ENCODE peak calls at places on chromosomes 3 and 15, in seven cellular contexts. Y is H9, H is spleen, A is omental fat pad, T is progenitor cell of endocrine pancreas, B is fibroblast of mammary gland, G is PC-3. L is an unnamed sample.

GRCh38 chr3:111311709-111312235 is 230.2 kb upstream of the CD96 start:
- DNase-seq in A (no peak), T (no peak), Y (no peak), G (no peak), B (no peak), H (no peak), L (no peak)

GRCh38 chr15:70133781-70134180 is 36.1 kb upstream of the TLE3 start:
- DNase-seq in Y (no peak), H (no peak), A (peak; percentile 3), T (no peak), B (no peak), G (no peak), L (no peak)

GRCh38 chr3:190883973-190884832 is 21.7 kb upstream of the GMNC start:
- DNase-seq in B (peak; percentile 74), H (no peak), Y (peak; percentile 41), A (no peak), G (peak; percentile 88), T (no peak), L (peak; percentile 56)

GRCh38 chr3:161038725-161039124 is 66.4 kb downstream of the B3GALNT1 start:
- DNase-seq in B (no peak), A (no peak), H (no peak), G (no peak), Y (no peak), T (no peak), L (no peak)

GRCh38 chr15:48856947-48857346 is 21.0 kb upstream of the EID1 start:
- DNase-seq in T (no peak), A (no peak), H (no peak), G (no peak), Y (peak; percentile 39), B (no peak), L (no peak)

GRCh38 chr3:125961289-125961589 is 7.7 kb upstream of the ROPN1B start:
- DNase-seq in G (no peak), H (no peak), B (no peak), T (no peak), A (no peak), Y (no peak), L (no peak)

GRCh38 chr3:149831321-149831720 is 18.3 kb downstream of the RNF13 start:
- DNase-seq in B (no peak), Y (no peak), A (no peak), H (no peak), G (no peak), T (no peak), L (no peak)

GRCh38 chr3:13868844-13869724 is 10.8 kb downstream of the WNT7A start:
- DNase-seq in T (no peak), G (no peak), Y (no peak), H (no peak), B (no peak), A (no peak), L (no peak)

GRCh38 chr15:100881573-100882336 is 2.1 kb downstream of the ALDH1A3 start:
- DNase-seq in T (no peak), H (no peak), Y (no peak), G (peak; percentile 12), A (no peak), B (no peak), L (no peak)

GRCh38 chr3:104901396-104901795 is 465.3 kb upstream of the ALCAM start:
- DNase-seq in Y (no peak), G (no peak), T (no peak), A (no peak), H (no peak), B (no peak), L (no peak)

GRCh38 chr3:170711786-170712185 is 125.9 kb upstream of the SLC7A14 start:
- DNase-seq in H (no peak), Y (no peak), T (no peak), B (no peak), A (no peak), G (no peak), L (no peak)

GRCh38 chr3:67647390-67647878 is 7.0 kb downstream of the SUCLG2 start:
- DNase-seq in T (no peak), H (no peak), Y (no peak), G (peak; percentile 88), B (peak; percentile 100), A (no peak), L (no peak)

GRCh38 chr3:178680037-178680436 is 143.8 kb downstream of the KCNMB2 start:
- DNase-seq in A (no peak), B (no peak), T (no peak), H (no peak), Y (no peak), G (no peak), L (no peak)

GRCh38 chr3:172201136-172201989 is 162.0 kb downstream of the FNDC3B start:
- DNase-seq in A (peak; percentile 51), Y (no peak), T (no peak), G (no peak), H (peak; percentile 75), B (peak; percentile 93), L (no peak)

GRCh38 chr15:35043380-35044095 is 41.6 kb downstream of the NANOGP8 start:
- DNase-seq in A (no peak), H (no peak), T (no peak), Y (no peak), G (no peak), B (peak; percentile 70), L (no peak)

GRCh38 chr3:119175869-119176756 is 2.7 kb downstream of the UPK1B start:
- DNase-seq in Y (no peak), H (no peak), A (no peak), G (peak; percentile 87), T (no peak), B (peak; percentile 38), L (no peak)

GRCh38 chr3:114454592-114455251 is 160.9 kb downstream of the TIGIT start:
- DNase-seq in A (no peak), T (no peak), G (no peak), B (peak; percentile 34), Y (no peak), H (no peak), L (peak; percentile 60)

GRCh38 chr3:105649469-105649868 is 219.3 kb downstream of the CBLB start:
- DNase-seq in Y (no peak), G (no peak), B (no peak), T (no peak), H (no peak), A (no peak), L (no peak)

GRCh38 chr15:25691544-25692430 is 171.3 kb downstream of the ATP10A start:
- DNase-seq in T (no peak), H (peak; percentile 39), G (no peak), Y (no peak), A (no peak), B (peak; percentile 59), L (no peak)

GRCh38 chr3:18062289-18063025 is 320.0 kb upstream of the TBC1D5 start:
- DNase-seq in T (no peak), Y (no peak), A (no peak), B (peak; percentile 85), G (peak; percentile 54), H (no peak), L (no peak)

GRCh38 chr15:99565031-99565280 is 828 bp upstream of the MEF2A start:
- DNase-seq in Y (peak; percentile 53), B (no peak), G (no peak), H (peak; percentile 97), T (no peak), A (no peak), L (no peak)

GRCh38 chr3:99013077-99013476 is 111.6 kb upstream of the DCBLD2 start:
- DNase-seq in B (no peak), T (no peak), A (no peak), H (no peak), Y (no peak), G (peak; percentile 26), L (no peak)
- TF ChIP-seq CTCF in B (peak; percentile 18), T (peak; percentile 12), A (no peak), H (no peak), Y (peak; percentile 23), G (peak; percentile 57), L (no peak)

GRCh38 chr3:50673937-50674336 is 790 bp upstream of the DOCK3 start:
- DNase-seq in B (no peak), G (no peak), T (no peak), Y (no peak), H (no peak), A (no peak), L (no peak)

GRCh38 chr3:50676031-50676705 is 1.4 kb downstream of the DOCK3 start:
- DNase-seq in B (no peak), H (no peak), G (no peak), Y (no peak), A (no peak), T (no peak), L (no peak)

GRCh38 chr3:50674349-50675178 is at the start of gene DOCK3:
- DNase-seq in B (peak; percentile 17), A (no peak), T (peak; percentile 47), H (peak; percentile 86), Y (peak; percentile 49), G (peak; percentile 60), L (peak; percentile 72)

GRCh38 chr3:50672656-50673055 is 2.1 kb upstream of the DOCK3 start:
- DNase-seq in H (no peak), G (no peak), B (no peak), Y (no peak), A (no peak), T (no peak), L (no peak)

GRCh38 chr3:50675179-50676030 is 678 bp downstream of the DOCK3 start:
- DNase-seq in T (peak; percentile 78), H (peak; percentile 81), B (no peak), G (no peak), Y (peak; percentile 71), A (no peak), L (peak; percentile 88)
- TF ChIP-seq CTCF in T (peak; percentile 72), H (no peak), B (no peak), G (peak; percentile 61), Y (peak; percentile 75), A (no peak), L (peak; percentile 74)

GRCh38 chr3:184134746-184135148 is 411 bp upstream of the EIF2B5 start:
- DNase-seq in T (no peak), A (no peak), B (no peak), H (no peak), Y (no peak), G (no peak), L (no peak)

GRCh38 chr3:184126006-184126405 is 9.2 kb upstream of the EIF2B5 start:
- DNase-seq in G (peak; percentile 54), Y (no peak), H (no peak), A (no peak), T (no peak), B (no peak), L (no peak)

GRCh38 chr3:184133840-184134745 is 1.1 kb upstream of the EIF2B5 start:
- DNase-seq in H (peak; percentile 93), A (peak; percentile 43), Y (peak; percentile 84), B (peak; percentile 77), T (peak; percentile 61), G (peak; percentile 95), L (peak; percentile 82)

GRCh38 chr3:184132947-184133346 is 2.2 kb upstream of the EIF2B5 start:
- DNase-seq in H (no peak), G (no peak), T (no peak), A (no peak), B (no peak), Y (no peak), L (no peak)

GRCh38 chr3:184129012-184129411 is 6.1 kb upstream of the EIF2B5 start:
- DNase-seq in T (no peak), A (no peak), H (no peak), G (peak; percentile 55), B (peak; percentile 58), Y (peak; percentile 70), L (peak; percentile 33)
- TF ChIP-seq CTCF in T (peak; percentile 45), A (no peak), H (no peak), G (peak; percentile 71), B (peak; percentile 43), Y (peak; percentile 75), L (peak; percentile 24)

DNA sequence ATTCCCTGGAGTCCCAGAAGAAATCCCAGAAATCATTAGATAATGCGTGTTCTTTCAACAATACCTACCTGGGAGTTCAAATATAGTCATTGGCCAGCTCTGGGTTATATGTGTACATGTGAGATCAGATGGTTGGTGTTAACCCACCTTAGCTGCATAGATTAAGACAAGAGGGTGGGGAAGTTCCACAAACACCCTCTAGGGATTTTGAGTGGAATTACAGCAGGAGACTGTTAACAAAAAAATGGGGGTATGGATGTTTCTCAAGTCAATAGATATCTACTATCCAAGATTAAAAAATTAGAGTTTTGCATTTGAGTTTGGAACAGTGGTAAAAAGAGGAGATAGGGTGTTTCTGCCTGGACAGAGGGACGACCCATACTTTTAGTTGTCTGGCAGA is 282.5 kb upstream of the CNTN3 start:
- DNase-seq in T (no peak), H (no peak), G (no peak), Y (no peak), A (no peak), B (peak; percentile 2), L (no peak)
- TF ChIP-seq CTCF in T (peak; percentile 47), H (no peak), G (peak; percentile 31), Y (peak; percentile 65), A (no peak), B (peak; percentile 26), L (peak; percentile 55)